ENCODE peak calls at places on chromosomes 16 and 17, in ten cellular contexts. R, V, Z, X, B, Q, E, W, S and D are unnamed samples.

GRCh38 chr17:79160980-79161621 is 86.5 kb downstream of the ENGASE start:
- DNase-seq in X (peak), Q (no peak), V (no peak), S (no peak), B (no peak), E (no peak), Z (no peak), W (no peak), R (no peak), D (no peak)

GRCh38 chr17:2392252-2393183 is 8.3 kb downstream of the MNT start:
- DNase-seq in Z (peak), Q (peak), X (peak), W (peak), R (peak), B (peak), E (peak), V (peak), S (peak), D (peak)

GRCh38 chr17:57553525-57553924 is 191.6 kb downstream of the CCDC182 start:
- DNase-seq in X (peak), Z (no peak), W (no peak), V (no peak), Q (no peak), R (no peak), E (peak), B (no peak), S (no peak), D (no peak)

GRCh38 chr16:4862639-4863038 is 15.4 kb downstream of the UBN1 start:
- DNase-seq in S (no peak), Z (no peak), V (no peak), E (no peak), W (no peak), R (no peak), Q (peak), B (no peak), X (no peak), D (no peak)

GRCh38 chr17:78962345-78962983 is 17.3 kb downstream of the LGALS3BP start:
- DNase-seq in S (no peak), X (peak), E (no peak), W (no peak), Z (no peak), R (no peak), B (no peak), V (peak), Q (peak), D (peak)

GRCh38 chr16:66728117-66728787 is 23.2 kb downstream of the DYNC1LI2 start:
- DNase-seq in S (no peak), B (peak), R (no peak), Q (peak), X (peak), W (peak), Z (no peak), V (peak), E (peak), D (peak)

GRCh38 chr17:21134559-21134958 is 7.8 kb downstream of the DHRS7B start:
- DNase-seq in X (no peak), Z (no peak), S (no peak), V (no peak), R (no peak), B (no peak), Q (no peak), E (no peak), W (no peak), D (no peak)

GRCh38 chr16:77298638-77299360 is 99.6 kb downstream of the SYCE1L start:
- DNase-seq in Q (no peak), V (peak), B (no peak), X (peak), E (peak), R (no peak), W (no peak), S (no peak), Z (peak), D (peak)

GRCh38 chr17:28811594-28812135 is 30.9 kb downstream of the FAM222B start:
- DNase-seq in E (peak), S (no peak), B (peak), W (no peak), X (peak), Q (no peak), R (no peak), Z (peak), V (peak), D (peak)

GRCh38 chr17:38605852-38606645 is at the start of gene SRCIN1:
- DNase-seq in Q (peak), E (no peak), R (peak), S (peak), V (peak), Z (no peak), B (peak), W (peak), X (no peak), D (no peak)

GRCh38 chr17:57599271-57600045 is 145.6 kb downstream of the CCDC182 start:
- DNase-seq in Q (no peak), E (no peak), Z (no peak), W (no peak), R (no peak), V (no peak), B (no peak), S (peak), X (no peak), D (no peak)

GRCh38 chr17:50924300-50924699 is 58.1 kb upstream of the TOB1 start:
- DNase-seq in W (no peak), Z (no peak), S (no peak), X (no peak), B (no peak), V (no peak), R (no peak), Q (no peak), E (no peak), D (no peak)

GRCh38 chr17:3740611-3741073 is 16.9 kb downstream of the HASPIN start:
- DNase-seq in S (peak), W (no peak), B (no peak), Q (no peak), V (no peak), R (no peak), Z (no peak), X (no peak), E (no peak), D (no peak)

GRCh38 chr17:47975815-47976190 is 4.9 kb downstream of the CDK5RAP3 start:
- DNase-seq in X (no peak), V (no peak), Q (no peak), R (no peak), B (no peak), E (no peak), S (no peak), Z (no peak), W (no peak), D (no peak)

GRCh38 chr17:77489898-77490265 is 349.1 kb downstream of the SEC14L1 start:
- DNase-seq in Q (peak), E (peak), S (no peak), W (no peak), V (no peak), Z (no peak), B (no peak), X (peak), R (peak), D (peak)

DNA sequence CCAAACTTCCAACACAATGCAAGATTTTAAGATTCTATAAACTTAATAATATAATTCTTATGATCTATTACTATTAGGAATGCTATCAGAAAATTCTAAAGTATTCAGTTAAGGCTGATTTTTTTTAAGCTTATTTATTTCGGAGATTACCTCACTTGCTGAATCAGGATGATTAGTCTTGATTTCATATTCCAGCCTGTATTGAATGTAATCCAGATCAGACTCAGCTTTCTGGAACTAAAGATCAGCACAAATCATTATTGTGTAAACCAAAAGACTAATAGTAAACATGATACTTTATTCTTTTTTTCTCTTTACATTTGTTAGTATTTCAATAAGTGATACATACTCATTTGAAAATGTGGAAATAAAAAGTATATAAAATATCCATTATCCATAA is 23.9 kb downstream of the SKA2 start:
- DNase-seq in X (peak), B (no peak), R (no peak), Z (no peak), E (peak), V (no peak), Q (no peak), W (no peak), S (no peak), D (no peak)
- H3K4me3 ChIP-seq in X (no peak), B (no peak), R (no peak), Z (no peak), E (no peak), V (no peak), Q (no peak), W (no peak), S (no peak), D (no peak)

DNA sequence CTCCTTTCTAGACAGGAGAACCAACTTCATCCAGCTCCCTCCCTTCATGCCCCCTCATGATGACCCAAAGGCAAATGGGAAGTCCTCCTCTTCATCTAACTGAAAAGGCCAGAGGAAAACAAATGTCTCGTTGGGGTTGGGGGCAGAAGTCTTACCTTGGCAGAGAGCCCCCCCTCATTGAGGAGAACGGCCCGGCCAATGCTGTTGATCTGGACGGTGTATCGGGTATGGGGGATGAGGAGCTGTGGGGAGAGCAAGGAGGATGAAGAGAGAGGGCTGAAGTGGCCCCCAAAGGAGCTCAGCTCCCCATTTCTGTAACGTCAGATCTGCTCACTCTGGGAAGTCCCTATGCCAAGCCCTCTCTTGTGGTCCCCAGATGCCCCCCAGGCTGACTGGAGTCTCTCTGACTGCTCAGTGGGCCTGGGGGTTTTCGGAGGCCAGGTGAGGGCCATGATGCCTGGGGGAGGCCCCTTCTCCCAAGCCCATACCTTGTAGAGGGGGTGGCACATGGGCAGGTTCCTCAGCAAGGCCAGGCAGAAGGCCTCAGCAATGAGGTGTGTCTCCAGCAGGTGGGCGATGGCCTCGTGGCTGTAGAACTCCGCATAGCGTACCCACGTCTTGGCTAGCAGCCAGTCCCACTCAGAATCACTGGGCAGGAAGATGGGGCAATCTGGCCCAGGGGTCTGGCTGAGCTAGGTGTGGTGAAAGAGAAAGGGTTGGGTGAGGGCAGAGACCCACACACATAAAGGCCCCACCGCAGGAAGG is 10.8 kb downstream of the ALOX12B start:
- DNase-seq in S (no peak), X (no peak), E (no peak), W (no peak), Q (no peak), R (no peak), V (no peak), Z (no peak), B (no peak), D (no peak)
- TF ChIP-seq CTCF in S (no peak), X (no peak), E (no peak), W (no peak), Q (no peak), R (no peak), V (no peak), Z (no peak), B (no peak), D (no peak)

GRCh38 chr17:68762911-68763310 is 161.7 kb upstream of the FAM20A start:
- DNase-seq in B (no peak), Q (no peak), S (no peak), Z (no peak), V (no peak), E (no peak), X (no peak), W (no peak), R (no peak), D (no peak)
- H3K4me3 ChIP-seq in B (no peak), Q (no peak), S (no peak), Z (no peak), V (no peak), E (no peak), X (no peak), W (no peak), R (no peak), D (no peak)

GRCh38 chr16:85329999-85330693 is 217.9 kb upstream of the CIBAR2 start:
- DNase-seq in S (no peak), B (peak), R (no peak), E (no peak), W (no peak), Z (no peak), V (no peak), X (no peak), Q (no peak), D (no peak)

GRCh38 chr16:85332175-85332574 is 219.9 kb upstream of the CIBAR2 start:
- DNase-seq in S (no peak), Q (no peak), X (no peak), B (peak), E (no peak), Z (no peak), W (no peak), V (no peak), R (no peak), D (no peak)

GRCh38 chr16:85329059-85329812 is 217.0 kb upstream of the CIBAR2 start:
- DNase-seq in B (peak), R (no peak), W (no peak), Z (peak), E (no peak), Q (peak), S (no peak), V (peak), X (no peak), D (no peak)

GRCh38 chr16:85331685-85332084 is 219.4 kb upstream of the CIBAR2 start:
- DNase-seq in E (no peak), Z (no peak), X (no peak), W (no peak), S (no peak), Q (peak), V (peak), B (no peak), R (no peak), D (no peak)

GRCh38 chr16:85330694-85331188 is 218.5 kb upstream of the CIBAR2 start:
- DNase-seq in E (peak), R (no peak), W (peak), S (no peak), V (peak), X (peak), B (peak), Z (peak), Q (no peak), D (peak)
- TF ChIP-seq CTCF in E (peak), R (peak), W (peak), S (peak), V (peak), X (peak), B (peak), Z (peak), Q (no peak), D (peak)

DNA sequence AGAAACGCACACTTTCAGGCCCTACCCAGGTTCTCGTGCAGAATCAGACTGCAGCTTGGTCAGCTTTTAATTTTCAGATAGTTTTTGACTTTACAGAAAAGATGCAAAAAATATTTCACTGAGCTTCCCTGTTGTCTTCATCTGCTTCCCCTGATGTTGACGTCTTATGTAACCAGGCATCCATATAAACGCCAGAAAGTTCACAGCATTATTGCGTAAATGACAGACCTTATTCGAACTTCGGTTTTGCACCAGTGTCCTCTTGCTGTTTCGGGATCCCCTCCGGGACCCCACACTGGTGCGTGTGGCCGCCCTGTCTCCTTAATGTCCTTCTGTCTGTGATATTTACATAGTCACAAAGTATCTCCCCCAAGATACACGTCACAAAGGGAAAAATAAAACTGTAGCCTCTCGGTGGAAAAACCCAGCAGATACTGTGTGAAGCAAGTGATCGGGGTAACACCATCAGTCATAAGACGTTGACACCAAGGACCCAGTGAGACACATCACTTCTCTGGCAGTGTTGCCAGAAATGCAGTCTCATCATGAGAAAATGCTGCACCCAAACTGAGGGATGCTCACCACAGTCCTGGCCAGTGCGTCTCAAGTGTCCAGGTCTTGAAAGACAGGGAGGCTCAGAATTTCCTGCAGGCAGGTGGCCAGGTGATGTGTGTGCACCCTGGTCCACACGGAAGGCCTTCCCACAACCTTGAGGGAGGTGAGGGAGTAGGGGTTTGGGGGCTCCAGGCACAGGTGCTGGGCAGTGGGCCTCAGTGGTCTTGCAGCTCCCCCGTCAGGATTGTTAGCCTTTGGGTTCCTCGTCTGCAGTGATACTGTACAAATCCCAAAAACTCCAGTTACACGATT is 4.3 kb downstream of the BANP start:
- DNase-seq in B (no peak), R (no peak), S (no peak), W (no peak), Q (no peak), X (peak), V (no peak), Z (peak), E (peak), D (peak)
- H3K4me3 ChIP-seq in B (no peak), R (no peak), S (no peak), W (no peak), Q (no peak), X (no peak), V (no peak), Z (no peak), E (no peak), D (no peak)

GRCh38 chr16:54055864-54056263 is 230.7 kb downstream of the IRX3 start:
- DNase-seq in B (no peak), W (no peak), Q (no peak), S (no peak), E (no peak), X (peak), R (no peak), Z (no peak), V (no peak), D (no peak)
- TF ChIP-seq CTCF in B (no peak), W (no peak), Q (no peak), S (no peak), E (no peak), X (no peak), R (no peak), Z (no peak), V (no peak), D (no peak)

DNA sequence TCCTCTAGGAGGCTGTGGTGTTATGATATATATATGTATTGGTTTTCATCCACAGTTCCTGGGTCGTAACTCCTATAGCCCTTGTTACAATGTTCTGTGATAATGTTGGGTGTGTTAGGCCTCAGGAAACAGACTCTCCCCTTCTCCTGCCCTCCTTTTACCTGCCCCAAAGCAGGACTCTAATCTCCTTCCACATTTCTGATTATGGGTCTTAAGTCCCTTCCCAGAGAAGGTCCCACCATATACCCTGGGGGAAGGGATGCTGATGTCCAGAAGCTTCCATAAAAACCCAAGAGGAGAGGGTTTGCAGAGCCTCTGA is 450 bp upstream of the C1QBP start:
- DNase-seq in W (no peak), Z (no peak), R (no peak), V (no peak), B (no peak), Q (no peak), S (no peak), X (no peak), E (no peak), D (no peak)
- H3K4me3 ChIP-seq in W (peak), Z (peak), R (peak), V (no peak), B (peak), Q (peak), S (peak), X (no peak), E (peak), D (peak)

DNA sequence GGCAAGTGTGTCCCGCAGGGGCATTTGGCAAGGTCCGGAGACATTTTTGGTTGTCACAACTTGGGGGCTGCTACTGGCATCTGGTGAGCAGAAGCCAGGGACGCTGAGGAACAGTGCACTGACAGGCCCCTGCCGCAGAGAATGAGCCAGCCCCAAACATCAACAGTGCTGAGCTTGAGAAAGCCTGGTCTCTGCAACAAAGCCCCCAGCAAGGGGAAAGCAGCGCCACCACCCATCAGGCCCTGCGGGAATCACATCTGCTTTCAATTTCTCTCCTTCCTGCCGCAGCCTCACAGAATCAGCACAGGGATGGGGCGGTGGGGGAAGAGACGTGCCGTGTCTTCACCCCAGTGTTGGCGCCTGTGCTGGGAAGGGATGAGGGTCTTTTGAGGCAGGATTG is 14.8 kb upstream of the PRPSAP1 start:
- DNase-seq in B (no peak), Q (no peak), R (no peak), S (no peak), Z (peak), E (no peak), V (no peak), W (no peak), X (no peak), D (peak)
- TF ChIP-seq CTCF in B (no peak), Q (no peak), R (no peak), S (no peak), Z (peak), E (no peak), V (no peak), W (no peak), X (no peak), D (no peak)

GRCh38 chr17:43661699-43662431 is at the start of gene MEOX1:
- DNase-seq in E (peak), Z (peak), Q (no peak), B (no peak), V (no peak), R (no peak), S (no peak), X (peak), W (peak), D (peak)

GRCh38 chr17:43662432-43663141 is 865 bp upstream of the MEOX1 start:
- DNase-seq in X (no peak), E (no peak), Q (no peak), V (no peak), B (no peak), Z (no peak), R (no peak), S (no peak), W (no peak), D (no peak)

GRCh38 chr17:43660262-43660661 is 1.5 kb downstream of the MEOX1 start:
- DNase-seq in X (no peak), B (no peak), E (no peak), W (no peak), S (no peak), R (no peak), Z (no peak), Q (no peak), V (no peak), D (no peak)

GRCh38 chr17:43659823-43660222 is 1.9 kb downstream of the MEOX1 start:
- DNase-seq in V (no peak), W (no peak), R (no peak), S (no peak), X (no peak), Q (no peak), E (no peak), B (no peak), Z (no peak), D (no peak)

DNA sequence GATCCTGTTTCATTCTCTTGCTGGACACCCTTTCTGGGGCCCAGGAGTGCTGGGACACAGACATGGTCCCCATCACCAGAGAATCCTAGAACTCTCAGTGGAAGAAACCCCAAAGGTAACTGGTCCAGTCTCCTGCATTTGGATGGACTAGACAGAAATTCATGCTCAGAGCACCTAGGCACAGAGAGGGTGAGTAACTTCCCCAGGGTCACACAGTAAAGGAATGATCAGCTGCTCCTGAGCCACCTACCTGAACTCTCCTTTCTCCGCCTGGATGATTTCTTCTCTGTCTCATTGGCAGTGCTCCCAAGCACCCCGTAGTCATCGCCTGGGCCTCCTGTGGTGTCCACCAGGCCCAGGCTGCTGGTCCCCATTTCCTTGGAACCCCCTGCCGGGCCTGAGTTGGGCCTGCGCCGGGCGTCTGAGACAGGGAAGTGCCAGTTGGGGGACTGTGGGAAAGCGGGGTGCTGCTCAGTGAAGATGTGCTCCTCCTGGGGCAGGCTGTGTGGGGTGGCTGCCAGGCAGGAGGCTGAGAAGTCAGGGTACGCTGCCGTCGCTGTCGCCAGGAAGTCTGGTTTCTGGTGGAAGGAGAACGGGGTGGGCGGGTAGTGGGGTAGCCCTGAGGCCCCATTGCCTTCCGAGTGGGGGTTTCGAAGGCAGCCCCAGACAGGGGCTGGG is 767 bp downstream of the MEOX1 start:
- DNase-seq in V (no peak), S (no peak), B (no peak), R (no peak), Z (no peak), X (no peak), W (no peak), E (no peak), Q (no peak), D (no peak)
- H3K4me3 ChIP-seq in V (no peak), S (peak), B (no peak), R (no peak), Z (no peak), X (no peak), W (no peak), E (no peak), Q (peak), D (no peak)